ENCODE peak calls at places on chromosomes 11 and 22, in eight cellular contexts. One of them, this sample, is unnamed.

GRCh38 chr11:108538022-108538424 is 39.8 kb upstream of the POGLUT3 start:
- DNase-seq in RWPE1: no peak
- DNase-seq in right atrium auricular region: no peak
- DNase-seq in hepatocyte: no peak
- DNase-seq in body of pancreas: no peak
- DNase-seq in aorta: no peak
- DNase-seq in spleen: no peak
- DNase-seq in ovary: no peak
- DNase-seq in this sample: no peak

GRCh38 chr11:96753997-96754396 is 364.2 kb downstream of the JRKL start:
- DNase-seq in RWPE1: no peak
- DNase-seq in hepatocyte: no peak
- DNase-seq in spleen: no peak
- DNase-seq in aorta: no peak
- DNase-seq in right atrium auricular region: no peak
- DNase-seq in ovary: no peak
- DNase-seq in body of pancreas: no peak
- DNase-seq in this sample: no peak

GRCh38 chr11:88402192-88402715 is 64.7 kb upstream of the CTSC start:
- DNase-seq in spleen: no peak
- DNase-seq in right atrium auricular region: no peak
- DNase-seq in RWPE1: no peak
- DNase-seq in body of pancreas: no peak
- DNase-seq in aorta: no peak
- DNase-seq in hepatocyte: no peak
- DNase-seq in ovary: no peak
- DNase-seq in this sample: no peak

GRCh38 chr22:28969401-28970168 is 86.2 kb downstream of the ZNRF3 start:
- DNase-seq in spleen: no peak
- DNase-seq in aorta: no peak
- DNase-seq in RWPE1: no peak
- DNase-seq in right atrium auricular region: no peak
- DNase-seq in ovary: no peak
- DNase-seq in hepatocyte: no peak
- DNase-seq in body of pancreas: no peak
- DNase-seq in this sample: no peak

GRCh38 chr22:39215430-39216142 is 29.2 kb downstream of the PDGFB start:
- DNase-seq in right atrium auricular region: no peak
- DNase-seq in spleen: peak; percentile 61
- DNase-seq in hepatocyte: no peak
- DNase-seq in RWPE1: no peak
- DNase-seq in ovary: peak; percentile 10
- DNase-seq in body of pancreas: no peak
- DNase-seq in aorta: peak; percentile 41
- DNase-seq in this sample: peak; percentile 27

GRCh38 chr11:2525941-2526807 is 81.4 kb downstream of the KCNQ1 start:
- DNase-seq in RWPE1: no peak
- DNase-seq in right atrium auricular region: no peak
- DNase-seq in hepatocyte: no peak
- DNase-seq in body of pancreas: peak; percentile 11
- DNase-seq in spleen: peak; percentile 66
- DNase-seq in aorta: peak; percentile 35
- DNase-seq in ovary: peak; percentile 27
- DNase-seq in this sample: no peak

GRCh38 chr11:74678041-74678440 is 53.2 kb downstream of the CHRDL2 start:
- DNase-seq in body of pancreas: no peak
- DNase-seq in right atrium auricular region: peak; percentile 55
- DNase-seq in RWPE1: no peak
- DNase-seq in hepatocyte: no peak
- DNase-seq in aorta: no peak
- DNase-seq in spleen: peak; percentile 25
- DNase-seq in ovary: no peak
- DNase-seq in this sample: no peak

GRCh38 chr11:64391839-64392238 is 32.9 kb downstream of the RPS6KA4 start:
- DNase-seq in right atrium auricular region: no peak
- DNase-seq in spleen: no peak
- DNase-seq in hepatocyte: no peak
- DNase-seq in RWPE1: no peak
- DNase-seq in body of pancreas: no peak
- DNase-seq in ovary: no peak
- DNase-seq in aorta: no peak
- DNase-seq in this sample: no peak

GRCh38 chr11:65412271-65413076 is 10.1 kb upstream of the NEAT1 start:
- DNase-seq in ovary: peak; percentile 38
- DNase-seq in RWPE1: no peak
- DNase-seq in aorta: peak; percentile 45
- DNase-seq in hepatocyte: no peak
- DNase-seq in right atrium auricular region: no peak
- DNase-seq in spleen: peak; percentile 59
- DNase-seq in body of pancreas: peak; percentile 52
- DNase-seq in this sample: no peak

GRCh38 chr11:75246673-75247350 is 6.2 kb downstream of the TPBGL start:
- DNase-seq in aorta: no peak
- DNase-seq in hepatocyte: no peak
- DNase-seq in right atrium auricular region: no peak
- DNase-seq in ovary: peak; percentile 17
- DNase-seq in body of pancreas: no peak
- DNase-seq in RWPE1: no peak
- DNase-seq in spleen: peak; percentile 61
- DNase-seq in this sample: no peak

GRCh38 chr11:117256573-117256972 is 24.1 kb downstream of the RNF214 start:
- DNase-seq in hepatocyte: no peak
- DNase-seq in body of pancreas: no peak
- DNase-seq in ovary: no peak
- DNase-seq in RWPE1: no peak
- DNase-seq in aorta: no peak
- DNase-seq in spleen: no peak
- DNase-seq in right atrium auricular region: no peak
- DNase-seq in this sample: no peak

GRCh38 chr11:119912214-119912613 is 183.2 kb upstream of the NECTIN1 start:
- DNase-seq in right atrium auricular region: no peak
- DNase-seq in aorta: no peak
- DNase-seq in spleen: peak; percentile 14
- DNase-seq in ovary: no peak
- DNase-seq in body of pancreas: no peak
- DNase-seq in RWPE1: no peak
- DNase-seq in hepatocyte: no peak
- DNase-seq in this sample: no peak

GRCh38 chr11:119919656-119920055 is 190.7 kb upstream of the NECTIN1 start:
- DNase-seq in ovary: no peak
- DNase-seq in spleen: peak; percentile 56
- DNase-seq in body of pancreas: no peak
- DNase-seq in aorta: no peak
- DNase-seq in hepatocyte: no peak
- DNase-seq in right atrium auricular region: no peak
- DNase-seq in RWPE1: no peak
- DNase-seq in this sample: no peak

GRCh38 chr11:119918356-119918755 is 189.4 kb upstream of the NECTIN1 start:
- DNase-seq in ovary: no peak
- DNase-seq in spleen: peak; percentile 28
- DNase-seq in RWPE1: no peak
- DNase-seq in hepatocyte: no peak
- DNase-seq in aorta: no peak
- DNase-seq in body of pancreas: no peak
- DNase-seq in right atrium auricular region: no peak
- DNase-seq in this sample: no peak

GRCh38 chr11:119920666-119921065 is 191.7 kb upstream of the NECTIN1 start:
- DNase-seq in RWPE1: no peak
- DNase-seq in aorta: no peak
- DNase-seq in spleen: peak; percentile 54
- DNase-seq in ovary: no peak
- DNase-seq in right atrium auricular region: no peak
- DNase-seq in body of pancreas: no peak
- DNase-seq in hepatocyte: no peak
- DNase-seq in this sample: no peak

DNA sequence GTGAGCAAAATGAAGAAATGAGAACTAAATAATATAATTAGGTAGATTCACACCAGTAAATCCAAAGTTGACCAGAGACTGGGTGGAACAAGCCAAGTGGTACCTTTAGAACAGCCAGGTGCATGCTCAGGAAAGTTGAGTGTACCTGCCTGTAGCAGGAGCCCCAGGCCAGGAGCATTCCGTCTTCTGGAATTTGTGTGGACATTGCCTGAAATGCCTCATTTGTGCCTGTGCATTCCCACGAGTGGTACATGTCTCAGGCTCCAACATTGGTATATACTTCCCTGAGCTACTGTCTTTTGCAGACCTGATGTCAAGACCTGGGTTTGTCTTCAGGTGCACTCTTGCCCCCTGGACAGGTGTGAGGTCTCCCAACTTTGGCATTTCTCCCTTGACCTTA is 187.6 kb upstream of the NECTIN1 start:
- DNase-seq in body of pancreas: no peak
- DNase-seq in hepatocyte: no peak
- DNase-seq in aorta: no peak
- DNase-seq in right atrium auricular region: no peak
- DNase-seq in RWPE1: no peak
- DNase-seq in spleen: peak; percentile 20
- DNase-seq in ovary: no peak
- DNase-seq in this sample: no peak
- H3K27ac ChIP-seq in body of pancreas: no peak overlapping the region
- H3K27ac ChIP-seq in hepatocyte: no peak overlapping the region
- H3K27ac ChIP-seq in aorta: no peak overlapping the region
- H3K27ac ChIP-seq in right atrium auricular region: no peak overlapping the region
- H3K27ac ChIP-seq in RWPE1: no peak overlapping the region
- H3K27ac ChIP-seq in spleen: no peak overlapping the region
- H3K27ac ChIP-seq in ovary: no peak overlapping the region
- H3K27ac ChIP-seq in this sample: no peak overlapping the region

GRCh38 chr11:134074346-134074745 is 5.5 kb downstream of the JAM3 start:
- DNase-seq in right atrium auricular region: no peak
- DNase-seq in spleen: no peak
- DNase-seq in ovary: no peak
- DNase-seq in hepatocyte: no peak
- DNase-seq in RWPE1: no peak
- DNase-seq in body of pancreas: no peak
- DNase-seq in aorta: no peak
- DNase-seq in this sample: no peak
- H3K27ac ChIP-seq in right atrium auricular region: no peak overlapping the region
- H3K27ac ChIP-seq in spleen: no peak overlapping the region
- H3K27ac ChIP-seq in ovary: no peak overlapping the region
- H3K27ac ChIP-seq in hepatocyte: no peak overlapping the region
- H3K27ac ChIP-seq in RWPE1: no peak overlapping the region
- H3K27ac ChIP-seq in body of pancreas: no peak overlapping the region
- H3K27ac ChIP-seq in aorta: no peak overlapping the region
- H3K27ac ChIP-seq in this sample: no peak overlapping the region

GRCh38 chr22:46401370-46401769 is 65.9 kb downstream of the TRMU start:
- DNase-seq in body of pancreas: no peak
- DNase-seq in ovary: no peak
- DNase-seq in hepatocyte: no peak
- DNase-seq in RWPE1: no peak
- DNase-seq in aorta: no peak
- DNase-seq in right atrium auricular region: no peak
- DNase-seq in spleen: no peak
- DNase-seq in this sample: no peak
- H3K27ac ChIP-seq in body of pancreas: no peak overlapping the region
- H3K27ac ChIP-seq in ovary: no peak overlapping the region
- H3K27ac ChIP-seq in hepatocyte: no peak overlapping the region
- H3K27ac ChIP-seq in RWPE1: peak overlapping the region; percentile 12
- H3K27ac ChIP-seq in aorta: no peak overlapping the region
- H3K27ac ChIP-seq in right atrium auricular region: no peak overlapping the region
- H3K27ac ChIP-seq in spleen: no peak overlapping the region
- H3K27ac ChIP-seq in this sample: no peak overlapping the region

DNA sequence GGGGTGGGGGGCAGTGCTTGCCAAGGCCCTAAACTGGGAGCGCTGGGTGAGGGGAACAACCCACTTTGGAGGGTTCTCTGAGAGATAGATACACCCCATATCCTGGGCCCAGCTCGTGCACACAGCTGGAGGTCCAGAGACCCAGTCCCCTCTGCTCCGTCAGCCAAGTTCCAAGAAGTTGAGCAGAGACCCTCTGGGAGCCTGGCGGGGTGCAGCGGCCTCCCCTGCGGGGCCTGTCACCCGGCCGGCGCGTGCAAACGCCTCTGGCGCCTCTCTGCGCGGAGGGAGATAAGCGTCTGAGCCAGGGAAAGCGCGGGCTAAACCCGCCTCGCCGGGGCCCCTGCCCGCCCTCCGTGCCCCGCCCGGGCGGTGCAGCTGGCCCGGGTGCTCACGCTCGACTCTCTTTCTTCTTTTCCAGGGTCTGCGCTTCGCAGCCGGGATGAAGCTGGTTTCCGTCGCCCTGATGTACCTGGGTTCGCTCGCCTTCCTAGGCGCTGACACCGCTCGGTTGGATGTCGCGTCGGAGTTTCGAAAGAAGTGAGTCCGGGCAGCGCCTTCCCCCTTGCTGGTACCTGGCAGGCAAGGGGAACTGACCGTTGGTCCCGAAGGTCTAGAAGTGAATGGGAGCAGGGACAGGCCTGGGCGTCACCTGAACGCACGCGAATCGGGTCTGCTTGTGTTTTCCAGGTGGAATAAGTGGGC is 540 bp downstream of the ADM start:
- DNase-seq in ovary: peak; percentile 64
- DNase-seq in body of pancreas: peak; percentile 37
- DNase-seq in aorta: peak; percentile 66
- DNase-seq in RWPE1: no peak
- DNase-seq in right atrium auricular region: no peak
- DNase-seq in spleen: peak; percentile 90
- DNase-seq in hepatocyte: peak; percentile 78
- DNase-seq in this sample: no peak
- H3K27ac ChIP-seq in ovary: peak overlapping the region; percentile 94
- H3K27ac ChIP-seq in body of pancreas: peak overlapping the region; percentile 92
- H3K27ac ChIP-seq in aorta: no peak overlapping the region
- H3K27ac ChIP-seq in RWPE1: peak overlapping the region; percentile 94
- H3K27ac ChIP-seq in right atrium auricular region: peak overlapping the region; percentile 88
- H3K27ac ChIP-seq in spleen: peak overlapping the region; percentile 94
- H3K27ac ChIP-seq in hepatocyte: peak overlapping the region; percentile 95
- H3K27ac ChIP-seq in this sample: no peak overlapping the region

DNA sequence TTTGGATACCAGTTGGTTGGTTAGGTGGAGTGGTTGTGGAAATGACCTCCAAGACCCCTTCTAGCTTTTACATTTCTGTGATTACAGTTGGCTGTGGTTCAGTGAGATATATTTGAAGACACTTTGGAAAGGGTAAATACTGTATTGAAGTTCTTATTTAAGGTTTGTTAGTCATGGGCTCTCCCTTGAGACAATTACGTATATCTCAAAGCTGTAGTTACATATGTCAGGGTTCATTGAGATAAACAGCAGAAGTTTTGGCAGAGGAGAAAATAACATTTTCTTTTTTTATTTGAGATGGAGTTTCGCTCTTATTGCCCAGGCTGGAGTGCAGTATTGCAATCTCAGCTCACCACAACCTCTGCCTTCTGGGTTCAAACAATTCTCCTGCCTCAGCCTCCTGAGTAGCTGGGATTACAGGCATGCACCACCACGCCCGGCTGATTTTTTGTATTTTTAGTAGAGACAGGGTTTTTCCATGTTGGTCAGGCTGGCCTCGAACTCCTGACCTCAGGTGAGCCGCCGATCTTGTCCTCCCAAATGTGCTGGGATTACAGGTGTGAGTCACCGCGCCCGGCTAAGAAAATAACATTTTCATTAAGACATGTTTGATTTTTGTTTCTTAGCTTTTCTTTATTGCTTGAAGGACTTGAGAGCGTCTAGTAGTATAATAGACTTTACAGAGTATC is 1.9 kb downstream of the RNF121 start:
- DNase-seq in spleen: no peak
- DNase-seq in body of pancreas: no peak
- DNase-seq in aorta: no peak
- DNase-seq in right atrium auricular region: no peak
- DNase-seq in RWPE1: no peak
- DNase-seq in hepatocyte: no peak
- DNase-seq in ovary: no peak
- DNase-seq in this sample: no peak
- H3K27ac ChIP-seq in spleen: no peak overlapping the region
- H3K27ac ChIP-seq in body of pancreas: no peak overlapping the region
- H3K27ac ChIP-seq in aorta: no peak overlapping the region
- H3K27ac ChIP-seq in right atrium auricular region: no peak overlapping the region
- H3K27ac ChIP-seq in RWPE1: no peak overlapping the region
- H3K27ac ChIP-seq in hepatocyte: no peak overlapping the region
- H3K27ac ChIP-seq in ovary: no peak overlapping the region
- H3K27ac ChIP-seq in this sample: no peak overlapping the region